ENCODE peak calls at places on chromosome 20, in four cellular contexts. One of them, this sample, is unnamed.

GRCh38 chr20:47133809-47134456 is 222.6 kb downstream of the ZMYND8 start:
- DNase-seq in foreskin fibroblast: peak; percentile 84
- DNase-seq in A549: peak; percentile 59
- DNase-seq in astrocyte of the cerebellum: no peak
- DNase-seq in this sample: no peak

GRCh38 chr20:12891643-12892042 is 117.1 kb upstream of the SPTLC3 start:
- DNase-seq in foreskin fibroblast: no peak
- DNase-seq in A549: no peak
- DNase-seq in astrocyte of the cerebellum: no peak
- DNase-seq in this sample: no peak

GRCh38 chr20:25090492-25091429 is 8.8 kb upstream of the VSX1 start:
- DNase-seq in foreskin fibroblast: no peak
- DNase-seq in A549: no peak
- DNase-seq in astrocyte of the cerebellum: no peak
- DNase-seq in this sample: no peak

GRCh38 chr20:13681248-13682125 is 42.8 kb upstream of the TASP1 start:
- DNase-seq in foreskin fibroblast: no peak
- DNase-seq in A549: peak; percentile 67
- DNase-seq in astrocyte of the cerebellum: no peak
- DNase-seq in this sample: no peak

GRCh38 chr20:25669826-25670422 is 26.7 kb downstream of the ZNF337 start:
- DNase-seq in foreskin fibroblast: peak; percentile 75
- DNase-seq in A549: peak; percentile 48
- DNase-seq in astrocyte of the cerebellum: no peak
- DNase-seq in this sample: peak; percentile 47

GRCh38 chr20:63755933-63756647 is 16.5 kb downstream of the SLC2A4RG start:
- DNase-seq in foreskin fibroblast: no peak
- DNase-seq in A549: no peak
- DNase-seq in astrocyte of the cerebellum: no peak
- DNase-seq in this sample: no peak

GRCh38 chr20:46101957-46102356 is 12.2 kb upstream of the NCOA5 start:
- DNase-seq in foreskin fibroblast: no peak
- DNase-seq in A549: no peak
- DNase-seq in astrocyte of the cerebellum: no peak
- DNase-seq in this sample: no peak

GRCh38 chr20:53883098-53883762 is 187.2 kb downstream of the BCAS1 start:
- DNase-seq in foreskin fibroblast: peak; percentile 86
- DNase-seq in A549: peak; percentile 46
- DNase-seq in astrocyte of the cerebellum: no peak
- DNase-seq in this sample: no peak

GRCh38 chr20:420721-421574 is 12.8 kb downstream of the RBCK1 start:
- DNase-seq in foreskin fibroblast: no peak
- DNase-seq in A549: peak; percentile 70
- DNase-seq in astrocyte of the cerebellum: no peak
- DNase-seq in this sample: no peak

GRCh38 chr20:34175072-34175471 is 63.0 kb upstream of the EIF2S2 start:
- DNase-seq in foreskin fibroblast: no peak
- DNase-seq in A549: no peak
- DNase-seq in astrocyte of the cerebellum: no peak
- DNase-seq in this sample: no peak

GRCh38 chr20:25020345-25020744 is 27.8 kb upstream of the APMAP start:
- DNase-seq in foreskin fibroblast: no peak
- DNase-seq in A549: no peak
- DNase-seq in astrocyte of the cerebellum: no peak
- DNase-seq in this sample: no peak

GRCh38 chr20:56160956-56161355 is 87.6 kb upstream of the MC3R start:
- DNase-seq in foreskin fibroblast: no peak
- DNase-seq in A549: no peak
- DNase-seq in astrocyte of the cerebellum: no peak
- DNase-seq in this sample: no peak

GRCh38 chr20:1121439-1121838 is 3.0 kb downstream of the PSMF1 start:
- DNase-seq in foreskin fibroblast: no peak
- DNase-seq in A549: no peak
- DNase-seq in astrocyte of the cerebellum: no peak
- DNase-seq in this sample: no peak

GRCh38 chr20:56724246-56724757 is 95.2 kb downstream of the TFAP2C start:
- DNase-seq in foreskin fibroblast: no peak
- DNase-seq in A549: no peak
- DNase-seq in astrocyte of the cerebellum: no peak
- DNase-seq in this sample: no peak

GRCh38 chr20:61739832-61740118 is 325.9 kb downstream of the TAF4 start:
- DNase-seq in foreskin fibroblast: no peak
- DNase-seq in A549: no peak
- DNase-seq in astrocyte of the cerebellum: no peak
- DNase-seq in this sample: no peak

GRCh38 chr20:57743450-57744095 is 33.8 kb upstream of the PMEPA1 start:
- DNase-seq in foreskin fibroblast: no peak
- DNase-seq in A549: peak; percentile 76
- DNase-seq in astrocyte of the cerebellum: no peak
- DNase-seq in this sample: no peak

GRCh38 chr20:23048283-23049200 is 930 bp downstream of the THBD start:
- DNase-seq in foreskin fibroblast: peak; percentile 33
- DNase-seq in A549: peak; percentile 83
- DNase-seq in astrocyte of the cerebellum: no peak
- DNase-seq in this sample: no peak

GRCh38 chr20:40868568-40869223 is 159.9 kb upstream of the TOP1 start:
- DNase-seq in foreskin fibroblast: peak; percentile 79
- DNase-seq in A549: no peak
- DNase-seq in astrocyte of the cerebellum: peak; percentile 89
- DNase-seq in this sample: peak; percentile 73

GRCh38 chr20:15155848-15156401 is 818.5 kb upstream of the FLRT3 start:
- DNase-seq in foreskin fibroblast: no peak
- DNase-seq in A549: no peak
- DNase-seq in astrocyte of the cerebellum: no peak
- DNase-seq in this sample: no peak

GRCh38 chr20:63215101-63216040 is 560 bp downstream of the YTHDF1 start:
- DNase-seq in foreskin fibroblast: peak; percentile 43
- DNase-seq in A549: peak; percentile 68
- DNase-seq in astrocyte of the cerebellum: peak; percentile 9
- DNase-seq in this sample: peak; percentile 16

GRCh38 chr20:48163521-48163920 is 378.2 kb upstream of the SULF2 start:
- DNase-seq in foreskin fibroblast: no peak
- DNase-seq in A549: no peak
- DNase-seq in astrocyte of the cerebellum: no peak
- DNase-seq in this sample: no peak

GRCh38 chr20:57653546-57653900 is 33.3 kb upstream of the ZBP1 start:
- DNase-seq in foreskin fibroblast: no peak
- DNase-seq in A549: no peak
- DNase-seq in astrocyte of the cerebellum: no peak
- DNase-seq in this sample: no peak

GRCh38 chr20:64003970-64004725 is 23.2 kb downstream of the PRPF6 start:
- DNase-seq in foreskin fibroblast: no peak
- DNase-seq in A549: no peak
- DNase-seq in astrocyte of the cerebellum: no peak
- DNase-seq in this sample: no peak

GRCh38 chr20:56032251-56032650 is 26.9 kb upstream of the CBLN4 start:
- DNase-seq in foreskin fibroblast: no peak
- DNase-seq in A549: peak; percentile 42
- DNase-seq in astrocyte of the cerebellum: no peak
- DNase-seq in this sample: no peak

GRCh38 chr20:25245461-25245860 is 2.4 kb upstream of the PYGB start:
- DNase-seq in foreskin fibroblast: no peak
- DNase-seq in A549: no peak
- DNase-seq in astrocyte of the cerebellum: no peak
- DNase-seq in this sample: no peak

GRCh38 chr20:22106308-22106938 is 401.0 kb downstream of the PAX1 start:
- DNase-seq in foreskin fibroblast: no peak
- DNase-seq in A549: peak; percentile 66
- DNase-seq in astrocyte of the cerebellum: peak; percentile 26
- DNase-seq in this sample: no peak

GRCh38 chr20:59825944-59826759 is 107.3 kb downstream of the SYCP2 start:
- DNase-seq in foreskin fibroblast: no peak
- DNase-seq in A549: no peak
- DNase-seq in astrocyte of the cerebellum: no peak
- DNase-seq in this sample: no peak

GRCh38 chr20:16004108-16004854 is 569.0 kb downstream of the KIF16B start:
- DNase-seq in foreskin fibroblast: no peak
- DNase-seq in A549: no peak
- DNase-seq in astrocyte of the cerebellum: no peak
- DNase-seq in this sample: no peak

GRCh38 chr20:49908258-49908565 is 7.1 kb downstream of the SPATA2 start:
- DNase-seq in foreskin fibroblast: no peak
- DNase-seq in A549: no peak
- DNase-seq in astrocyte of the cerebellum: no peak
- DNase-seq in this sample: no peak

GRCh38 chr20:49906615-49907154 is 8.6 kb downstream of the SPATA2 start:
- DNase-seq in foreskin fibroblast: no peak
- DNase-seq in A549: no peak
- DNase-seq in astrocyte of the cerebellum: no peak
- DNase-seq in this sample: no peak

GRCh38 chr20:49910340-49910706 is 5.0 kb downstream of the SPATA2 start:
- DNase-seq in foreskin fibroblast: no peak
- DNase-seq in A549: no peak
- DNase-seq in astrocyte of the cerebellum: no peak
- DNase-seq in this sample: no peak

GRCh38 chr20:49907405-49908257 is 7.7 kb downstream of the SPATA2 start:
- DNase-seq in foreskin fibroblast: no peak
- DNase-seq in A549: no peak
- DNase-seq in astrocyte of the cerebellum: no peak
- DNase-seq in this sample: no peak

GRCh38 chr20:49909499-49910339 is 5.6 kb downstream of the SPATA2 start:
- DNase-seq in foreskin fibroblast: no peak
- DNase-seq in A549: no peak
- DNase-seq in astrocyte of the cerebellum: no peak
- DNase-seq in this sample: no peak
- TF ChIP-seq CTCF in foreskin fibroblast: peak; percentile 10
- TF ChIP-seq CTCF in A549: no peak
- TF ChIP-seq CTCF in astrocyte of the cerebellum: peak; percentile 52
- TF ChIP-seq CTCF in this sample: no peak

GRCh38 chr20:4568560-4568959 is 153.1 kb upstream of the PRND start:
- DNase-seq in foreskin fibroblast: no peak
- DNase-seq in A549: no peak
- DNase-seq in astrocyte of the cerebellum: no peak
- DNase-seq in this sample: no peak

GRCh38 chr20:4567172-4567571 is 154.5 kb upstream of the PRND start:
- DNase-seq in foreskin fibroblast: no peak
- DNase-seq in A549: no peak
- DNase-seq in astrocyte of the cerebellum: no peak
- DNase-seq in this sample: no peak

GRCh38 chr20:4571759-4572531 is 149.8 kb upstream of the PRND start:
- DNase-seq in foreskin fibroblast: no peak
- DNase-seq in A549: peak; percentile 62
- DNase-seq in astrocyte of the cerebellum: no peak
- DNase-seq in this sample: no peak

GRCh38 chr20:4569882-4570281 is 151.8 kb upstream of the PRND start:
- DNase-seq in foreskin fibroblast: no peak
- DNase-seq in A549: no peak
- DNase-seq in astrocyte of the cerebellum: no peak
- DNase-seq in this sample: no peak

GRCh38 chr20:4569092-4569491 is 152.6 kb upstream of the PRND start:
- DNase-seq in foreskin fibroblast: no peak
- DNase-seq in A549: peak; percentile 40
- DNase-seq in astrocyte of the cerebellum: no peak
- DNase-seq in this sample: no peak
- TF ChIP-seq CTCF in foreskin fibroblast: no peak
- TF ChIP-seq CTCF in A549: no peak
- TF ChIP-seq CTCF in astrocyte of the cerebellum: no peak
- TF ChIP-seq CTCF in this sample: no peak

DNA sequence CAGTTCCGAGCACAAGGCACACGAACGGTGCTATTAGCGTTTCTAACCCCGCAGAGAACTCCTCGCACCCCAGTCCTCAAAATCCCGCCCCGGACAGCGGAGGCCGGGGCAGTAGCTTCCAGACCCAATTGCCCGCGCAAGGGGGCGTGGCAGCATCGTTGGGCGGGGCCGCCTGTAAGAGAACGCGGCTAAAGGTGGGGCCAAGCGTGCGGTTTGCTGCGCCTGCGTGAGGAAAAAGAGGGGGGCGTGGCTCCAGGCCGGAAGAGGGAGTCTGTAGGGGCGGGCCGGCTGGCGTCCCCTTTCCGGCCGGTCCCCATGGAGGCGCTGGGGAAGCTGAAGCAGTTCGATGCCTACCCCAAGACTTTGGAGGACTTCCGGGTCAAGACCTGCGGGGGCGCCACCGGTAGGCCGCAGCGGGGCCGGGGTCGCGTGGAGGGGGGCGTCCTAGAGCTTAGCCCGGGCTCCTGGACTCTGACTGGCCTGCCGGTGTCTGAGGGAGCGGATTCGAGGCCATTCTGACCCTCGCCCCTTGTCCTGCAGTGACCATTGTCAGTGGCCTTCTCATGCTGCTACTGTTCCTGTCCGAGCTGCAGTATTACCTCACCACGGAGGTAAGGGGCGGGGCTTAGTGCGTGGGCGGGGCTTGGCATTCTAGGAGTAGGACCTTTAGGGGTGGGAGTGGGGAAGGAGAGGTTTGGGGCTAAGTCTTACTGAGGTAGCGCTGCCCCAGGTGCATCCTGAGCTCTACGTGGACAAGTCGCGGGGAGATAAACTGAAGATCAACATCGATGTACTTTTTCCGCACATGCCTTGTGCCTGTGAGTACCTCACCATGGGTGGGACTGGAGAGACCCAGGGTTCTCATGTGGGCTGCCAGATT is at the start of gene ERGIC3:
- DNase-seq in foreskin fibroblast: peak; percentile 91
- DNase-seq in A549: peak; percentile 96
- DNase-seq in astrocyte of the cerebellum: peak; percentile 84
- DNase-seq in this sample: peak; percentile 85
- TF ChIP-seq CTCF in foreskin fibroblast: no peak
- TF ChIP-seq CTCF in A549: no peak
- TF ChIP-seq CTCF in astrocyte of the cerebellum: no peak
- TF ChIP-seq CTCF in this sample: no peak

GRCh38 chr20:44268802-44269201 is 21.7 kb downstream of the GDAP1L1 start:
- DNase-seq in foreskin fibroblast: no peak
- DNase-seq in A549: no peak
- DNase-seq in astrocyte of the cerebellum: no peak
- DNase-seq in this sample: no peak

GRCh38 chr20:44273231-44274215 is 26.4 kb downstream of the GDAP1L1 start:
- DNase-seq in foreskin fibroblast: no peak
- DNase-seq in A549: no peak
- DNase-seq in astrocyte of the cerebellum: no peak
- DNase-seq in this sample: no peak

GRCh38 chr20:44274303-44275017 is 27.4 kb downstream of the GDAP1L1 start:
- DNase-seq in foreskin fibroblast: no peak
- DNase-seq in A549: no peak
- DNase-seq in astrocyte of the cerebellum: no peak
- DNase-seq in this sample: no peak

DNA sequence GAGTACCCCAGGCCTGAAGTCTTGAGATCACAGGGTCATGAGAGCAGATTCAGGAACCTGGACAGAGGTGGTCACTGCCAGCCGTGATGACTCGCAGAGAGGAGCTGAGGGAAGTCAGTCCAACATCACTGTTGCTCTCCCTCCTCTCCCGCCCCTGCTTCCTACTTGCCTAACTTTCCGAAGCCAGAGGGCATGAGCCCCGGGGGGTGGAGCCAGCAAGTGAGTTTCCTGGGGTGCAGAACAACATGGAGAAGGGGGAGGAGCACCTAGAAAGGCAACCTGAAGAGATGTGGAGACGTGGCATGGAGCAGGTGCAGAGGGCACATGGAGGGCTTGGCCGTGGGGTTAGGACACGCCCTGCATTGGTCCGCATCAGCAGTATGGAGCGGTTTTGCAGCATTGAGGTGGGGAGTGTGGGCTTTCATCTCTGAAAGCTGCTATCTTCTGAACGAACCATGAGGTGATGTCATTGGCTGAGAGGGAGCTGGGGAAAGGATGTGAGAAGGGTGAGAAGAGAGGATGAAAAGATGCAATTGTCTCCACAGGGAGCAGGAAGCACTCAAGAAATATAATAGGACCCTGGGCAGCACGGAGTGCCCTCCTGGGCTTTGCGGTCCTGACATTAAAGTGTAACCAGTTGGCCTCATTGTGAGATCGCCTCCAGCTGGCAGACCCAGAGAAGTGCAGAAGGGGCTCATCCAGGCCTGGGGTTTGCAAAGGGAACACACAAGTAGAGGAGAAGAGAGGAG is 25.0 kb downstream of the GDAP1L1 start:
- DNase-seq in foreskin fibroblast: no peak
- DNase-seq in A549: no peak
- DNase-seq in astrocyte of the cerebellum: no peak
- DNase-seq in this sample: no peak
- TF ChIP-seq CTCF in foreskin fibroblast: no peak
- TF ChIP-seq CTCF in A549: peak; percentile 12
- TF ChIP-seq CTCF in astrocyte of the cerebellum: no peak
- TF ChIP-seq CTCF in this sample: no peak